ENCODE peak calls at places on chromosomes 7 and 10, in five cellular contexts. Y is neuronal stem cell, Q is stomach, G is A549, R is tibial nerve. M is an unnamed sample.

GRCh38 chr10:103839867-103840746 is 15.3 kb downstream of the SH3PXD2A start:
- DNase-seq in R (no peak), Y (no peak), Q (peak), G (no peak), M (no peak)

GRCh38 chr7:83271212-83272099 is 108.8 kb upstream of the PCLO start:
- DNase-seq in Q (no peak), G (peak), Y (peak), R (no peak), M (peak)

GRCh38 chr7:128167316-128167691 is 73.8 kb upstream of the LEP start:
- DNase-seq in G (peak), R (no peak), Q (peak), Y (no peak), M (peak)

GRCh38 chr7:23955145-23955544 is 245.1 kb downstream of the STK31 start:
- DNase-seq in Y (no peak), Q (no peak), R (no peak), G (no peak), M (no peak)

GRCh38 chr10:124336186-124336585 is 82.5 kb downstream of the OAT start:
- DNase-seq in Q (no peak), G (no peak), R (no peak), Y (no peak), M (peak)

GRCh38 chr10:11877506-11877905 is 54.4 kb downstream of the PROSER2 start:
- DNase-seq in R (no peak), G (no peak), Q (no peak), Y (no peak), M (no peak)

GRCh38 chr10:122650331-122650730 is 49.3 kb downstream of the C10orf120 start:
- DNase-seq in Y (no peak), R (no peak), G (no peak), Q (no peak), M (no peak)

GRCh38 chr7:118946283-118946682 is 721.8 kb downstream of the ANKRD7 start:
- DNase-seq in R (no peak), Q (no peak), Y (no peak), G (no peak), M (no peak)

GRCh38 chr7:125253454-125254182 is 324.0 kb upstream of the POT1 start:
- DNase-seq in Q (no peak), G (no peak), Y (no peak), R (no peak), M (no peak)

GRCh38 chr7:75971961-75972763 is 22.2 kb downstream of the TMEM120A start:
- DNase-seq in R (no peak), G (peak), Q (no peak), Y (no peak), M (peak)

GRCh38 chr10:63573068-63573697 is 52.0 kb downstream of the REEP3 start:
- DNase-seq in Y (no peak), R (no peak), G (no peak), Q (no peak), M (peak)

GRCh38 chr10:29839826-29840515 is 205.2 kb upstream of the SVIL start:
- DNase-seq in Q (no peak), Y (no peak), R (no peak), G (no peak), M (no peak)

GRCh38 chr10:46236537-46236887 is 50.3 kb upstream of the ANTXRL start:
- DNase-seq in R (no peak), Y (no peak), Q (no peak), G (no peak), M (no peak)

GRCh38 chr7:116800594-116800993 is 61.8 kb upstream of the CAPZA2 start:
- DNase-seq in G (no peak), Q (no peak), R (no peak), Y (no peak), M (no peak)

GRCh38 chr7:150975536-150976285 is 2.4 kb downstream of the KCNH2 start:
- DNase-seq in Y (no peak), G (no peak), Q (no peak), R (no peak), M (no peak)

GRCh38 chr7:150978136-150978789 is at the start of gene KCNH2:
- DNase-seq in Q (no peak), G (no peak), Y (peak), R (no peak), M (no peak)

GRCh38 chr7:150977382-150978135 is 562 bp downstream of the KCNH2 start:
- DNase-seq in Y (no peak), R (no peak), Q (no peak), G (no peak), M (no peak)

GRCh38 chr7:150974468-150975391 is 3.4 kb downstream of the KCNH2 start:
- DNase-seq in G (peak), R (no peak), Q (peak), Y (no peak), M (no peak)

DNA sequence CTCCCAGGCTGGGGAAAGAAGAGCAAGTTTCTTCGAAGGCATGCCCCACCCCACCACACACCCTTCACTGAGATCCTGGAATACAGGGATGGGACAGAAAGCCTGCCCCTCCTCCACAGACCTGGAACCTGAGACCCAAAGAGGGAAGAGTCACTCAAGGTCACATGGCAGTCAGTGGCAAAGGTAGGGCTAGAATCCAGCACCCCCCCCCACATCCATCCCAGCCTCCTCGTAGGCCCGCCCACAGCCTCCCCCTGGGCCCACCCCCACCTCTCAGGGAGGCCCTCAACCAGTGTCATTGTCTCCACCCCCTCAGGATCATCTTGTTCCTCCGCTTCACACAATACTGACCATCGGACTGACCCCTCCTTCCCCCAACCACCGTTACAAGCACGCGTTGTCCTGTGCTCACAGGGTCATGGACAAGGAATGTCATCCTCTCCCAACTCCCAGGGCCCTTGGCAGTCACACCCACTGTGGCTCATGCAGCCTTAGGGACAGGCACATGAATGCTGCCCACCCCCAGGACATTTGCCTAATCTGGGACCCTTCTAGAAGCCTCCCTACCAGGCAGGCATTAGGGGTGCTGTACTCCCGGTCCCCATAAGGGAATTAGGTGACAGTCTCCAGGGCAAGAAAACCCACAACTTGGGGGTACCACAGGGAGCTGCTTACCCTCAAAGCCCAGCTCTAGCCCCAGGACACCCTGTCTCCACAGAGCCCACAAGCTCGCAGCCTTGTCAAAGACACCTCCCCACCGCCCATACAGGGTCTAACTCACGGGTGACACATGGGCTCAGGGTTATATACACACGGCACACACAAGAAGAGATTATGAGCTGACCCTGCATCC is 1.4 kb downstream of the KCNH2 start:
- DNase-seq in Y (no peak), G (no peak), R (no peak), Q (no peak), M (no peak)
- H3K4me3 ChIP-seq in Y (peak), G (no peak), R (no peak), Q (peak), M (peak)

DNA sequence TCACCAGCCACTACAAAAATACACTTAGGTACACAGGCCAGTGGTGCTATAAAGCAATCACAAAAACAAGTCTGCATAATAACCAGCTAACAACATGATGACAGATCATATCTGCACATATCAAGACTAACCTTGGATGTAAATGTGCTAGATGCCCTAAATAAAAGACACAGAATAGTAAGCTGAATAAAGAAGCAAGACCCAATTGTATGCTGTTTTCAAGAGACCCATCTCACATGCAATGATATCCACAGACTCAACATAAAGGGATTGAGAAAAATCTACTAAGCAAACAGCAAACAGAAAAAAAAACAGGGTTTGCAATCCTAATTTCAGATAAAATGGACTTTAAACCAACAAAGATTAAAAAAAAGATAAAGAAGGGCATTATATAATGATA is 505.4 kb upstream of the FZD8 start:
- DNase-seq in R (no peak), G (no peak), Y (no peak), Q (no peak), M (no peak)
- H3K4me3 ChIP-seq in R (no peak), G (no peak), Y (no peak), Q (no peak), M (no peak)

GRCh38 chr10:7635431-7636125 is 31.2 kb downstream of the ITIH5 start:
- DNase-seq in Q (no peak), Y (peak), G (no peak), R (no peak), M (no peak)
- H3K4me3 ChIP-seq in Q (no peak), Y (no peak), G (no peak), R (no peak), M (no peak)

GRCh38 chr10:88762906-88763305 is 3.1 kb downstream of the LIPN start:
- DNase-seq in Y (no peak), Q (no peak), R (no peak), G (no peak), M (no peak)

GRCh38 chr10:88759366-88760101 is at the start of gene LIPN:
- DNase-seq in Q (no peak), G (no peak), Y (no peak), R (no peak), M (no peak)

GRCh38 chr10:88763441-88763840 is 3.6 kb downstream of the LIPN start:
- DNase-seq in Y (no peak), R (no peak), Q (no peak), G (no peak), M (no peak)

GRCh38 chr10:88769384-88769783 is 9.6 kb downstream of the LIPN start:
- DNase-seq in Q (no peak), R (no peak), G (no peak), Y (no peak), M (no peak)

GRCh38 chr10:88764110-88764509 is 4.3 kb downstream of the LIPN start:
- DNase-seq in R (no peak), Y (no peak), G (no peak), Q (no peak), M (no peak)
- H3K4me3 ChIP-seq in R (no peak), Y (no peak), G (no peak), Q (no peak), M (no peak)

DNA sequence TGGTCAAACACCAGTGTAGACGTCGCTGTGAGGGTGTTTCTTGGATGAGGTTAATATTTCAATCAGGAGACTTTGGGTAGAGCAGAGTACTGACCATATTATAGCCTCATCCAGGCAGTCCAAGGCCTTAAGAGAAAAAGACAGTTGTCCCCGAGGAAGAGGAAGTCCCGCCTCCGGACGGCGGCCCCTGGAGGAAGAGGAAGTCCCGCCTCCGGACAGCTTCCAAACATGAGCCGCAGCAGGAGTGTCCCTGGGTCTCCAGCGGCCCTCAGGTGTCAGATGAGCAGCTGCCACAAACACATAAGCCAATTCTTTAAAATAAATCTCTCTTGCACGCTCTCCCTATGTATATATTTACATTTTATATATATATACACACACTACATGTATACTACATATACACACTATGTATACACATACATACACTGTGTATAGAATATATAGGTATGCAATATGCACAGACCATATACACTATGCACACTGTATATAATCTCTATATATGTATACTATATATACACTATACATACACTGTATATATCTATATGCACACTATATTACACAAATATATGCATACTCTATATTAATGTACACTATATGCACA is 37.5 kb downstream of the PWWP2B start:
- DNase-seq in R (no peak), Q (no peak), Y (no peak), G (peak), M (no peak)
- H3K4me3 ChIP-seq in R (no peak), Q (no peak), Y (no peak), G (no peak), M (no peak)

GRCh38 chr7:27203378-27203953 is 3.6 kb upstream of the HOXA13 start:
- DNase-seq in Q (no peak), Y (no peak), R (no peak), G (no peak), M (no peak)
- H3K4me3 ChIP-seq in Q (no peak), Y (no peak), R (no peak), G (no peak), M (no peak)

GRCh38 chr10:28530751-28531150 is 2.2 kb upstream of the WAC start:
- DNase-seq in G (no peak), Q (no peak), Y (no peak), R (no peak), M (no peak)
- H3K4me3 ChIP-seq in G (no peak), Q (no peak), Y (no peak), R (no peak), M (no peak)

GRCh38 chr7:134779741-134780065 is 269 bp downstream of the CALD1 start:
- DNase-seq in R (no peak), G (no peak), Q (no peak), Y (no peak), M (no peak)
- H3K4me3 ChIP-seq in R (peak), G (peak), Q (peak), Y (peak), M (peak)

M was measured in retinal pigment epithelial cell.